ENCODE peak calls at places on chromosome 6, in five cellular contexts. K, C, R, T and N are unnamed samples.

GRCh38 chr6:30480536-30481156 is 8.7 kb upstream of the HLA-E start:
- DNase-seq in K (no peak), C (no peak), R (no peak), T (peak; percentile 31), N (no peak)

GRCh38 chr6:160073272-160073671 is 48.3 kb upstream of the SLC22A1 start:
- DNase-seq in K (no peak), C (no peak), R (no peak), T (no peak), N (no peak)

GRCh38 chr6:108083349-108083748 is 8.8 kb upstream of the OSTM1 start:
- DNase-seq in K (no peak), C (no peak), R (no peak), T (no peak), N (no peak)

GRCh38 chr6:37480951-37481597 is 18.6 kb downstream of the CCDC167 start:
- DNase-seq in K (no peak), C (no peak), R (no peak), T (no peak), N (peak; percentile 77)

GRCh38 chr6:53608386-53608785 is 57.2 kb downstream of the KLHL31 start:
- DNase-seq in K (no peak), C (no peak), R (no peak), T (no peak), N (no peak)

GRCh38 chr6:11413728-11414127 is 123.8 kb upstream of the TMEM170B start:
- DNase-seq in K (no peak), C (no peak), R (no peak), T (no peak), N (no peak)

GRCh38 chr6:9140181-9140580 is 704.8 kb upstream of the SLC35B3 start:
- DNase-seq in K (peak; percentile 59), C (no peak), R (no peak), T (peak; percentile 9), N (peak; percentile 98)

GRCh38 chr6:108518714-108519576 is 41.8 kb upstream of the FOXO3 start:
- DNase-seq in K (peak; percentile 60), C (peak; percentile 33), R (no peak), T (peak; percentile 29), N (no peak)

GRCh38 chr6:87830834-87831374 is 128.9 kb upstream of the AKIRIN2 start:
- DNase-seq in K (no peak), C (no peak), R (no peak), T (no peak), N (no peak)